ENCODE peak calls at places on chromosomes 7 and 10, in five cellular contexts. E is Daoy; A is stimulated activated CD8-positive, alpha-beta memory T cell treated with anti-CD3 and anti-CD28 coated beads, Interleukin-4, amount 100 ng/mL, for 1 hour; P is stimulated activated naive CD8-positive, alpha-beta T cell treated with anti-CD3 and anti-CD28 coated beads, Interleukin-15, Interleukin-2, amounts not matched to agents 100 U/mL and 50 U/mL, for 24 hours; Q is stimulated activated CD4-positive, alpha-beta T cell treated with anti-CD3 and anti-CD28 coated beads, Interleukin-12 subunit alpha, Interleukin-12 subunit beta, amount 100 ng/mL, for 4 hours. Z is an unnamed sample.

GRCh38 chr10:60140681-60141632 is 234.6 kb upstream of the CCDC6 start:
- DNase-seq in E (no peak), A (no peak), P (no peak), Q (no peak), Z (peak)

GRCh38 chr7:111537134-111537533 is 25.2 kb downstream of the IMMP2L start:
- DNase-seq in Q (no peak), A (no peak), E (no peak), P (no peak), Z (no peak)

GRCh38 chr10:5563237-5563961 is 38.6 kb downstream of the CALML3 start:
- DNase-seq in P (no peak), Q (no peak), A (no peak), E (no peak), Z (no peak)

GRCh38 chr10:118362103-118362502 is 20.0 kb upstream of the FAM204A start:
- DNase-seq in E (peak), A (no peak), P (no peak), Q (no peak), Z (no peak)

GRCh38 chr10:70582793-70583700 is 19.5 kb downstream of the PRF1 start:
- DNase-seq in A (no peak), Q (no peak), E (no peak), P (no peak), Z (no peak)

GRCh38 chr7:135717686-135718085 is 10.3 kb downstream of the SLC13A4 start:
- DNase-seq in E (no peak), A (no peak), Q (no peak), P (no peak), Z (no peak)

GRCh38 chr10:77710759-77711682 is 73.4 kb upstream of the KCNMA1 start:
- DNase-seq in P (peak), E (peak), Q (peak), A (peak), Z (peak)

GRCh38 chr7:45721949-45722598 is 147.9 kb downstream of the ADCY1 start:
- DNase-seq in Q (no peak), E (no peak), P (no peak), A (no peak), Z (no peak)

GRCh38 chr10:110865804-110866482 is 5.8 kb upstream of the PDCD4 start:
- DNase-seq in Q (no peak), P (no peak), E (no peak), A (no peak), Z (no peak)

Z was measured in right cardiac atrium.